ENCODE peak calls at places on chromosomes 1 and 21, in ten cellular contexts. S, C, G, B, Y, A, P, Q, T and H are unnamed samples.

GRCh38 chr1:21013510-21013909 is 163.2 kb downstream of the EIF4G3 start:
- DNase-seq in S (no peak), C (no peak), G (no peak), B (no peak), Y (no peak), A (no peak), P (no peak), Q (no peak), T (no peak), H (no peak)

GRCh38 chr1:21494196-21494595 is 15.0 kb upstream of the ALPL start:
- DNase-seq in S (no peak), C (no peak), G (no peak), B (no peak), Y (no peak), A (no peak), P (no peak), Q (no peak), T (no peak), H (no peak)

GRCh38 chr1:199774433-199775089 is 252.9 kb upstream of the NR5A2 start:
- DNase-seq in S (no peak), C (peak), G (no peak), B (no peak), Y (peak), A (no peak), P (peak), Q (peak), T (peak), H (peak)

GRCh38 chr1:95427525-95427924 is 193.5 kb downstream of the RWDD3 start:
- DNase-seq in S (no peak), C (no peak), G (no peak), B (no peak), Y (no peak), A (no peak), P (no peak), Q (no peak), T (no peak), H (no peak)

GRCh38 chr1:11997081-11997851 is 17.0 kb downstream of the MFN2 start:
- DNase-seq in S (no peak), C (no peak), G (no peak), B (no peak), Y (no peak), A (no peak), P (no peak), Q (no peak), T (no peak), H (no peak)

GRCh38 chr21:16407403-16408279 is 677.9 kb downstream of the USP25 start:
- DNase-seq in S (no peak), C (no peak), G (no peak), B (no peak), Y (no peak), A (no peak), P (no peak), Q (no peak), T (no peak), H (peak)

GRCh38 chr1:232518357-232518756 is 111.6 kb downstream of the SIPA1L2 start:
- DNase-seq in S (no peak), C (no peak), G (no peak), B (no peak), Y (no peak), A (no peak), P (no peak), Q (no peak), T (no peak), H (no peak)

GRCh38 chr1:50132495-50132894 is 23.8 kb downstream of the ELAVL4 start:
- DNase-seq in S (no peak), C (no peak), G (no peak), B (no peak), Y (no peak), A (no peak), P (no peak), Q (no peak), T (no peak), H (no peak)

GRCh38 chr1:167404908-167405307 is 113.4 kb downstream of the CD247 start:
- DNase-seq in S (no peak), C (peak), G (no peak), B (no peak), Y (no peak), A (no peak), P (no peak), Q (no peak), T (no peak), H (no peak)

GRCh38 chr1:97160796-97161195 is 439.2 kb downstream of the PTBP2 start:
- DNase-seq in S (no peak), C (no peak), G (no peak), B (no peak), Y (peak), A (no peak), P (peak), Q (no peak), T (no peak), H (no peak)

GRCh38 chr21:28099296-28099695 is 893.4 kb downstream of the LTN1 start:
- DNase-seq in S (no peak), C (no peak), G (no peak), B (peak), Y (peak), A (no peak), P (peak), Q (no peak), T (peak), H (no peak)

GRCh38 chr1:65688848-65689247 is 103.8 kb upstream of the PDE4B start:
- DNase-seq in S (no peak), C (no peak), G (no peak), B (no peak), Y (peak), A (no peak), P (no peak), Q (no peak), T (no peak), H (no peak)

GRCh38 chr1:26900815-26901511 is 696 bp upstream of the GPATCH3 start:
- DNase-seq in S (no peak), C (no peak), G (no peak), B (no peak), Y (no peak), A (no peak), P (no peak), Q (no peak), T (no peak), H (no peak)

GRCh38 chr1:175319112-175319911 is 126.7 kb upstream of the KIAA0040 start:
- DNase-seq in S (peak), C (peak), G (peak), B (peak), Y (peak), A (peak), P (peak), Q (peak), T (peak), H (peak)

GRCh38 chr1:104406731-104407130 is 657.0 kb downstream of the AMY1C start:
- DNase-seq in S (no peak), C (no peak), G (no peak), B (no peak), Y (no peak), A (no peak), P (no peak), Q (no peak), T (no peak), H (no peak)

GRCh38 chr1:221940631-221941030 is 198.7 kb upstream of the DUSP10 start:
- DNase-seq in S (no peak), C (no peak), G (no peak), B (no peak), Y (no peak), A (no peak), P (no peak), Q (no peak), T (no peak), H (no peak)

GRCh38 chr1:24786191-24786590 is 40.9 kb downstream of the CLIC4 start:
- DNase-seq in S (no peak), C (no peak), G (no peak), B (no peak), Y (peak), A (no peak), P (peak), Q (no peak), T (no peak), H (no peak)

GRCh38 chr1:178566187-178566586 is 53.3 kb downstream of the TEX35 start:
- DNase-seq in S (no peak), C (no peak), G (no peak), B (no peak), Y (peak), A (no peak), P (no peak), Q (no peak), T (no peak), H (no peak)

GRCh38 chr1:203828002-203828401 is 32.6 kb downstream of the ZBED6 start:
- DNase-seq in S (no peak), C (no peak), G (no peak), B (no peak), Y (no peak), A (no peak), P (no peak), Q (no peak), T (no peak), H (no peak)

GRCh38 chr1:48250572-48250971 is 28.1 kb downstream of the SLC5A9 start:
- DNase-seq in S (no peak), C (no peak), G (no peak), B (no peak), Y (no peak), A (no peak), P (no peak), Q (no peak), T (peak), H (no peak)

GRCh38 chr1:58885998-58886397 is 102.2 kb upstream of the JUN start:
- DNase-seq in S (no peak), C (no peak), G (peak), B (no peak), Y (peak), A (peak), P (peak), Q (no peak), T (peak), H (peak)

GRCh38 chr1:219088778-219089557 is 84.7 kb upstream of the LYPLAL1 start:
- DNase-seq in S (peak), C (peak), G (peak), B (peak), Y (peak), A (peak), P (peak), Q (peak), T (no peak), H (peak)

GRCh38 chr1:165068716-165069115 is 287.8 kb downstream of the LMX1A start:
- DNase-seq in S (no peak), C (no peak), G (no peak), B (no peak), Y (peak), A (no peak), P (peak), Q (no peak), T (peak), H (no peak)

GRCh38 chr1:40078512-40079333 is 18.3 kb downstream of the PPT1 start:
- DNase-seq in S (peak), C (peak), G (no peak), B (no peak), Y (peak), A (no peak), P (peak), Q (peak), T (peak), H (peak)

GRCh38 chr1:185896863-185897262 is 162.7 kb downstream of the HMCN1 start:
- DNase-seq in S (no peak), C (no peak), G (no peak), B (no peak), Y (peak), A (no peak), P (no peak), Q (no peak), T (no peak), H (peak)

GRCh38 chr1:9128161-9128519 is 762 bp downstream of the GPR157 start:
- DNase-seq in S (no peak), C (peak), G (no peak), B (peak), Y (no peak), A (peak), P (no peak), Q (no peak), T (peak), H (no peak)

GRCh38 chr1:37068897-37069296 is 34.6 kb upstream of the GRIK3 start:
- DNase-seq in S (no peak), C (no peak), G (no peak), B (no peak), Y (no peak), A (no peak), P (no peak), Q (no peak), T (no peak), H (no peak)

GRCh38 chr1:29540801-29541357 is 304.6 kb downstream of the PTPRU start:
- DNase-seq in S (peak), C (no peak), G (no peak), B (no peak), Y (no peak), A (peak), P (no peak), Q (no peak), T (no peak), H (no peak)

GRCh38 chr1:185570962-185571361 is 163.2 kb upstream of the HMCN1 start:
- DNase-seq in S (no peak), C (no peak), G (no peak), B (no peak), Y (no peak), A (no peak), P (no peak), Q (no peak), T (peak), H (no peak)

GRCh38 chr1:214568328-214568727 is 16.9 kb upstream of the PTPN14 start:
- DNase-seq in S (no peak), C (peak), G (no peak), B (no peak), Y (peak), A (peak), P (peak), Q (no peak), T (no peak), H (peak)

GRCh38 chr1:151461694-151462093 is 2.4 kb upstream of the POGZ start:
- DNase-seq in S (no peak), C (no peak), G (no peak), B (no peak), Y (no peak), A (no peak), P (no peak), Q (no peak), T (no peak), H (no peak)

GRCh38 chr1:58035523-58035922 is 511.0 kb downstream of the OMA1 start:
- DNase-seq in S (peak), C (no peak), G (no peak), B (no peak), Y (peak), A (no peak), P (peak), Q (peak), T (no peak), H (no peak)

GRCh38 chr21:29261555-29262540 is 36.9 kb upstream of the BACH1 start:
- DNase-seq in S (no peak), C (peak), G (no peak), B (no peak), Y (no peak), A (no peak), P (no peak), Q (no peak), T (no peak), H (no peak)

GRCh38 chr1:7680791-7681165 is 90.3 kb upstream of the VAMP3 start:
- DNase-seq in S (no peak), C (no peak), G (no peak), B (no peak), Y (no peak), A (no peak), P (no peak), Q (no peak), T (peak), H (peak)

GRCh38 chr1:156928043-156928602 is 7.7 kb downstream of the LRRC71 start:
- DNase-seq in S (no peak), C (no peak), G (no peak), B (no peak), Y (no peak), A (no peak), P (no peak), Q (no peak), T (no peak), H (no peak)
- TF ChIP-seq CTCF in S (no peak), C (no peak), G (no peak), B (no peak), Y (no peak), A (no peak), P (peak), Q (no peak), T (peak), H (no peak)

GRCh38 chr21:44349847-44350772 is 3.3 kb upstream of the TRPM2 start:
- DNase-seq in S (no peak), C (no peak), G (no peak), B (no peak), Y (no peak), A (no peak), P (no peak), Q (no peak), T (no peak), H (no peak)
- H3K4me3 ChIP-seq in S (no peak), C (no peak), G (peak), B (no peak), Y (no peak), A (peak), P (no peak), Q (no peak), T (no peak), H (no peak)

DNA sequence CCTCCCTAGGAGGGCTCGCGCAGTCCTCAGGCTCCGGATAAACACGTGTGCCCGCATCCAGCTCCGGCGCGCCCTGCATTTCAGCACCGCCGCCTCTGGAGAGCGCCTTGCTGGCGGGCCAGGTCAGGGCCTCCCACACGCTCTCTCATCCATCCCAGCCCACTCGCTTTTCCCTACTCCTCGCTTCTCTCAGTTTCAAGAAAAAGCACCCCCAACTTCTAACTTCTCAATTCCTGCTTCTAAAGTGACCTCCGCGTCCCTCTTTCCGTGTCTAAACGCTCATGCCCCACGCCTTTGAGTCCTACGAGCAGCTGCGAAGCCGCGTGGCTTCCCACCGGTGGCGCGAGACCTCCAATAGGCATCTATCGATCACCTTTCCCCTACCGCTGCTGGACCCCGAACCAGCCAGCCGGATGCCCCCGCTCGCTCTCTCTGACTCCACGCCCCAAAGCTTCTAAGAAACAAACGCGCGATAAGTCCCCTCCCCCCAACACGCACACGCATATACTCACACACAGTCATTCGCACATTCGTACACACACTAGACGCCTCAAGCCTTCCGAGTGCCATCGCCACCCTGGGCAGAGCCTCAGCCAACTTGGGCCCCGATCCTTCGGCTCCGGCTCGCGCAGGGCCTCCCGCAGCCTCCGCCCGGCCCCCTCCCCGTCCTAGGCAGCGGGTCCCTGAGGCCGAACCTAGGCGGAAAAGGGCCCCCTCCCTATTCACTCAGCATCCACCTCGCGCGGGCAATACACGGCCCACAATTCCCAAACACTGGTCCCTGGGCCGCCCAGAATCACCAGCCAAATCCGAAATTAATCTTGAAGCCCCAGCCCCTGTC is 1.1 kb downstream of the NMNAT2 start:
- DNase-seq in S (peak), C (no peak), G (no peak), B (peak), Y (peak), A (peak), P (peak), Q (no peak), T (peak), H (peak)
- TF ChIP-seq CTCF in S (no peak), C (no peak), G (no peak), B (no peak), Y (no peak), A (no peak), P (no peak), Q (no peak), T (no peak), H (no peak)

GRCh38 chr1:62905872-62906271 is 121.9 kb downstream of the ATG4C start:
- DNase-seq in S (no peak), C (no peak), G (no peak), B (no peak), Y (no peak), A (no peak), P (no peak), Q (no peak), T (no peak), H (no peak)

GRCh38 chr1:62904537-62904936 is 120.6 kb downstream of the ATG4C start:
- DNase-seq in S (no peak), C (no peak), G (no peak), B (no peak), Y (no peak), A (no peak), P (no peak), Q (no peak), T (no peak), H (no peak)

GRCh38 chr1:62905309-62905708 is 121.4 kb downstream of the ATG4C start:
- DNase-seq in S (no peak), C (peak), G (no peak), B (no peak), Y (no peak), A (no peak), P (no peak), Q (no peak), T (no peak), H (no peak)

GRCh38 chr1:62908168-62908567 is 124.2 kb downstream of the ATG4C start:
- DNase-seq in S (no peak), C (no peak), G (no peak), B (no peak), Y (no peak), A (no peak), P (no peak), Q (no peak), T (no peak), H (no peak)

DNA sequence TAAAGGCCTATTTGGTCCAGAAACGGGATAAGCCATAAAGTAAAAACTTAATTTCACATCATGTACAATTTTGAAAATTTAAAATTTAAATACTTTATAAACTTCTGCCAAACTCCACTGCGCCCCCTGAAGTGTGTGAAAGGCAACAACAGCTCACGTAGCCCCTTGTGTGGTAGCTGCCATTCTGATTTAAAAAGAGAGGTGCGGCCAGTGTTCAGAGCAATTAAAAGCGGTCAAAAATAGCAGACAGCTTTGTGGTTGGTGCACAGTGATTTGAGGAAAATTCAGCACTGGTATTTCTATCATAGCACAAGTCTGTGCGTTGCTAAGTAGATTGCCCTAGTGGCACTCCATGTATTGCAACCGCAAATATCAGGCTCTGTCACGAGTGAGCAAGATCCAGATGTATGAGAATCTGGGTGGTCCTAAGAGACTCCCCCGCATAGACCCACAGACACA is 122.5 kb downstream of the ATG4C start:
- DNase-seq in S (peak), C (peak), G (no peak), B (no peak), Y (peak), A (no peak), P (peak), Q (no peak), T (no peak), H (peak)
- H3K4me3 ChIP-seq in S (no peak), C (no peak), G (no peak), B (no peak), Y (no peak), A (no peak), P (no peak), Q (no peak), T (no peak), H (no peak)

DNA sequence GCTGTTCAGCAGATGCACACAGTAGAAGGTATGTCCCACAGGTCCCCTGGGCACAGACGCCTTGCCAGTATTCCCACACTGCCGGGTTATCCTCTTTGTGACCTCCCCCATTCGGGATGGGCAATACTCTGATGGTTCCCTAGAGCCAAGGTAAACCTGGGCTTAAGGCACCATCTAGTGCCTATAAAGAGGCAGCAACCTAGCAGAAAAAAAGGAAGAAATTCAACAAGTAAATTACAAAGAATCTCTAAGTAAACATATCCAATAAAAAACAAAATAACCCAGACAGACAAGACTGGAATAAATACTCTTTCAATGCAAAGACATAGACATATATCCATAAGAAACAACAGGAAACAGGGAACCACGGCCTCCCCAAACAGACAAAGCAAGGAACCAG is 39.4 kb downstream of the HSF2BP start:
- DNase-seq in S (no peak), C (peak), G (no peak), B (no peak), Y (no peak), A (no peak), P (no peak), Q (no peak), T (no peak), H (no peak)
- TF ChIP-seq CTCF in S (peak), C (peak), G (no peak), B (no peak), Y (peak), A (no peak), P (no peak), Q (peak), T (peak), H (no peak)